ENCODE peak calls at places on chromosomes 2 and 18, in seven cellular contexts. N, R, J, D, S, Q and Y are unnamed samples.

GRCh38 chr2:122236152-122236892 is 480.9 kb downstream of the TSN start:
- DNase-seq in N (no peak), R (peak; percentile 91), J (no peak), D (no peak), S (peak; percentile 19), Q (peak; percentile 54), Y (no peak)

GRCh38 chr2:237268004-237268708 is 145.8 kb downstream of the COL6A3 start:
- DNase-seq in N (no peak), R (no peak), J (no peak), D (no peak), S (no peak), Q (no peak), Y (no peak)

GRCh38 chr2:227788556-227788955 is 25.1 kb upstream of the CCL20 start:
- DNase-seq in N (no peak), R (peak; percentile 26), J (no peak), D (no peak), S (no peak), Q (no peak), Y (peak; percentile 59)

GRCh38 chr2:1855150-1855549 is 110.8 kb upstream of the PXDN start:
- DNase-seq in N (peak; percentile 54), R (no peak), J (no peak), D (no peak), S (no peak), Q (no peak), Y (no peak)

GRCh38 chr18:29626094-29626493 is 1416.4 kb downstream of the DSC3 start:
- DNase-seq in N (no peak), R (no peak), J (no peak), D (no peak), S (no peak), Q (no peak), Y (no peak)

GRCh38 chr2:109721117-109721504 is 73.0 kb upstream of the RGPD5 start:
- DNase-seq in N (no peak), R (no peak), J (no peak), D (no peak), S (no peak), Q (no peak), Y (peak; percentile 34)

GRCh38 chr18:7927119-7927518 is 360.0 kb downstream of the PTPRM start:
- DNase-seq in N (no peak), R (peak; percentile 13), J (no peak), D (no peak), S (no peak), Q (no peak), Y (no peak)

GRCh38 chr18:74508821-74509225 is 12.7 kb downstream of the CNDP2 start:
- DNase-seq in N (no peak), R (no peak), J (no peak), D (no peak), S (no peak), Q (no peak), Y (no peak)

GRCh38 chr2:163171786-163172549 is 333.4 kb upstream of the KCNH7 start:
- DNase-seq in N (peak; percentile 18), R (no peak), J (no peak), D (no peak), S (no peak), Q (no peak), Y (no peak)

GRCh38 chr2:10901160-10901559 is 10.6 kb upstream of the KCNF1 start:
- DNase-seq in N (no peak), R (peak; percentile 75), J (no peak), D (no peak), S (no peak), Q (peak; percentile 79), Y (no peak)

GRCh38 chr2:5794012-5794411 is 101.8 kb downstream of the SOX11 start:
- DNase-seq in N (no peak), R (no peak), J (no peak), D (no peak), S (no peak), Q (no peak), Y (no peak)
- H3K4me1 ChIP-seq in N (no peaks in the 10 kb centered on the region), R (no peaks in the 10 kb centered on the region), J (no peaks in the 10 kb centered on the region), D (no peaks in the 10 kb centered on the region), S (no peaks in the 10 kb centered on the region), Q (no peaks in the 10 kb centered on the region), Y (no peaks in the 10 kb centered on the region)

GRCh38 chr18:23867011-23867410 is 147.5 kb upstream of the TTC39C start:
- DNase-seq in N (no peak), R (no peak), J (no peak), D (no peak), S (no peak), Q (no peak), Y (no peak)
- H3K4me1 ChIP-seq in N (no peaks in the 10 kb centered on the region), R (peaks cover 8% of the 10 kb centered on the region), J (peaks cover 6% of the 10 kb centered on the region), D (peaks cover 8% of the 10 kb centered on the region), S (no peaks in the 10 kb centered on the region), Q (peaks cover 21% of the 10 kb centered on the region), Y (peaks cover 8% of the 10 kb centered on the region)

GRCh38 chr2:127647242-127648190 is 1.6 kb downstream of the GPR17 start:
- DNase-seq in N (no peak), R (peak; percentile 83), J (no peak), D (peak; percentile 68), S (peak; percentile 57), Q (no peak), Y (no peak)
- H3K4me1 ChIP-seq in N (peaks cover 40% of the 10 kb centered on the region), R (peaks cover 7% of the 10 kb centered on the region), J (peaks cover 16% of the 10 kb centered on the region), D (peaks cover 27% of the 10 kb centered on the region), S (peaks cover 16% of the 10 kb centered on the region), Q (peaks cover 18% of the 10 kb centered on the region), Y (peaks cover 87% of the 10 kb centered on the region)

DNA sequence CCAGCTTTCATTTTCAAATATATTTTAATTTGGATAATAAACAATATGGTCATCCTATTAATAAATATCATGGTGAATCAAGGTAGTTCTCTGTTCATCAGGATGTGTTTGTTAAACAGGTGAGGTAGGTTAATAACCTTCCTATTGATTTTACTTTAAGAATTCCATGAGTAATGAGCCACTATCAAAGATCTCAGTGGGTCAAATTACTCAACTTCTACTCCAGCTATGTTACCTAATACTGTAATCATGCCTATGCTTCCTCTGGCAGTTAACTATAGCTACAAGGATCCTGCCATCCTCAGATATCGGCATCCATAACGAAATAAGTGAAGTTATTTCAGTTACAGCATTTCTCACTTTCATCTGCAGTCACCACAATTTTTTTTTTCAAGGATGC is 289.6 kb upstream of the SLC8A1 start:
- DNase-seq in N (no peak), R (no peak), J (no peak), D (no peak), S (no peak), Q (no peak), Y (no peak)
- H3K4me1 ChIP-seq in N (no peaks in the 10 kb centered on the region), R (no peaks in the 10 kb centered on the region), J (no peaks in the 10 kb centered on the region), D (no peaks in the 10 kb centered on the region), S (no peaks in the 10 kb centered on the region), Q (no peaks in the 10 kb centered on the region), Y (no peaks in the 10 kb centered on the region)

GRCh38 chr2:97931118-97931850 is 64.5 kb downstream of the TMEM131 start:
- DNase-seq in N (no peak), R (no peak), J (no peak), D (no peak), S (no peak), Q (no peak), Y (no peak)
- H3K4me1 ChIP-seq in N (peaks cover 2% of the 10 kb centered on the region), R (peaks cover 28% of the 10 kb centered on the region), J (no peaks in the 10 kb centered on the region), D (peaks cover 7% of the 10 kb centered on the region), S (peaks cover 60% of the 10 kb centered on the region), Q (peaks cover 16% of the 10 kb centered on the region), Y (no peaks in the 10 kb centered on the region)

GRCh38 chr2:43464546-43464945 is 131.3 kb downstream of the THADA start:
- DNase-seq in N (no peak), R (peak; percentile 67), J (no peak), D (peak; percentile 50), S (peak; percentile 46), Q (no peak), Y (peak; percentile 70)
- H3K4me1 ChIP-seq in N (no peaks in the 10 kb centered on the region), R (peaks cover 72% of the 10 kb centered on the region), J (no peaks in the 10 kb centered on the region), D (peaks cover 6% of the 10 kb centered on the region), S (peaks cover 16% of the 10 kb centered on the region), Q (peaks cover 81% of the 10 kb centered on the region), Y (no peaks in the 10 kb centered on the region)

DNA sequence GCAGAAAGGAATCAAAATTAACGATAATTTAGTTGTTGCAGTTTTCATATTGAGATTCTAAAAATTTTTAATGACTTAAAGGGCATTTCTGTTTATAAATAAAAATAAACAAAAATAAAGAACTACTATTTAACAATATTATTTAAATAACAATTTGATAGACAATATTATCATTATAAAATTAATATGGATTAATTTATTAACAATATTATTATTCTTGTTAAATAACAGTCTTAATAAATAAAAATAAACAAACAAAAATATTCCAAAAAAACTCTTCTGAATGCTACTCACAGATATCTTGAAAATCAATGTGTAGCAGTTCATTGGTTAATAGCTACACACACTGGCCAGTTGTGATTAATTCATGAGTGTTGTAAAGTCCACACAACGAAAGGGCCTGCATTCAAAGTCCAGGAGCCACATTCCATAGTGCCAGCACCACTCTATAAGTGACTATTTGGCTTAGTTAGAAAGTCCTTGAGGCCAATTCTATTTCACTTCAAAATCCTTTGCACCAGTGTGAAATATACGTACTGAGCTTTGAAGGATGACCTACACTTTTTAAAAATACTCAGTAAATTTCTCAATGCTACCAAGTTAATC is 117.1 kb downstream of the ZNF521 start:
- DNase-seq in N (no peak), R (no peak), J (no peak), D (no peak), S (no peak), Q (no peak), Y (no peak)
- H3K4me1 ChIP-seq in N (no peaks in the 10 kb centered on the region), R (peaks cover 43% of the 10 kb centered on the region), J (no peaks in the 10 kb centered on the region), D (peaks cover 9% of the 10 kb centered on the region), S (peaks cover 29% of the 10 kb centered on the region), Q (no peaks in the 10 kb centered on the region), Y (peaks cover 90% of the 10 kb centered on the region)

DNA sequence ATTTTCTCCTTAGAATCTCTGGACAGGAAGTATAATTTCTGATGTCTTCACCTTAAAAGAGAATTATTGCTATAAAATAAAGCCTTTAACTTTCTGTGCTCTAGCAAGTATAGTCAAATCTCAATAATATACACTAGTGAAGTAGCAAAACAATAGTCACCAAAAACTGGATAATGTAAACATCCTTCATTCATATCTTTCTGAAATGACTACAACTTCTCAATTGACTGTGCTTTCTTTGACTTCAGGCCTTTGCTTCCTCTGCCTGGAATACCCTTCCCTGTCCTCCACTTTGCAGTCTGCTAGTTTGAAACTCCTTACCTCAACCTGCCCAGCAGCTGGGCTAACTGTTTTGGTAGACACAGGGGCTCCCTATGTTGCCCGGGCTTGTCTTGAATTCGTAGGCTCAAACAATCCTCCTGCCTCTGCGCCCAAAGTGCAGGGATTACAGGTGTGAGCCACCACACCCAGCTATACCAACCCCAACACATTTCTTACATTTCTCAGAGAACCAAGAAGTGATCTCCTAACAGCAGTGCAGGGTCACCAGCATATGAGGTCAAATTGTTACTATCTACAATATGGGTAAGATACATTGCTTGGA is 6.6 kb upstream of the PCBP1 start:
- DNase-seq in N (no peak), R (no peak), J (no peak), D (no peak), S (no peak), Q (no peak), Y (no peak)
- H3K4me1 ChIP-seq in N (peaks cover 2% of the 10 kb centered on the region), R (peaks cover 18% of the 10 kb centered on the region), J (peaks cover 10% of the 10 kb centered on the region), D (peaks cover 4% of the 10 kb centered on the region), S (peaks cover 21% of the 10 kb centered on the region), Q (peaks cover 16% of the 10 kb centered on the region), Y (no peaks in the 10 kb centered on the region)

GRCh38 chr2:111042772-111043771 is 77.6 kb upstream of the BCL2L11 start:
- DNase-seq in N (no peak), R (no peak), J (no peak), D (no peak), S (no peak), Q (no peak), Y (peak; percentile 50)
- H3K4me1 ChIP-seq in N (no peaks in the 10 kb centered on the region), R (no peaks in the 10 kb centered on the region), J (no peaks in the 10 kb centered on the region), D (no peaks in the 10 kb centered on the region), S (no peaks in the 10 kb centered on the region), Q (no peaks in the 10 kb centered on the region), Y (no peaks in the 10 kb centered on the region)